ENCODE peak calls at places on chromosomes 13 and 19, in five cellular contexts. T, D, F, Q and W are unnamed samples.

GRCh38 chr19:45076029-45076850 is at the start of gene ZNF296:
- DNase-seq in F (peak; percentile 86), Q (peak; percentile 22), T (peak; percentile 79), D (peak; percentile 86), W (peak; percentile 84)

GRCh38 chr13:42078113-42078769 is 29.8 kb downstream of the DGKH start:
- DNase-seq in T (no peak), D (no peak), Q (no peak), F (no peak), W (no peak)

GRCh38 chr13:71240906-71241305 is 626.1 kb downstream of the DACH1 start:
- DNase-seq in Q (peak; percentile 38), D (no peak), T (no peak), F (peak; percentile 2), W (no peak)

GRCh38 chr19:32208060-32208459 is 137.3 kb upstream of the ZNF507 start:
- DNase-seq in F (no peak), Q (no peak), D (no peak), T (no peak), W (no peak)

GRCh38 chr19:23999821-24000610 is 85.3 kb downstream of the ZNF726 start:
- DNase-seq in D (no peak), F (no peak), Q (no peak), T (no peak), W (peak; percentile 57)

GRCh38 chr13:97211357-97211756 is 10.8 kb upstream of the MBNL2 start:
- DNase-seq in D (no peak), T (no peak), Q (peak; percentile 73), F (no peak), W (no peak)

GRCh38 chr19:9936151-9937000 is at the start of gene OLFM2:
- DNase-seq in T (no peak), Q (no peak), F (no peak), D (no peak), W (peak; percentile 41)

GRCh38 chr13:113061796-113062425 is 43.7 kb upstream of the F7 start:
- DNase-seq in F (no peak), D (no peak), T (no peak), Q (no peak), W (no peak)

GRCh38 chr13:59846845-59847620 is 316.7 kb downstream of the DIAPH3 start:
- DNase-seq in Q (peak; percentile 44), F (no peak), D (no peak), T (no peak), W (no peak)

GRCh38 chr13:26011996-26012688 is 39.7 kb downstream of the SHISA2 start:
- DNase-seq in F (no peak), D (peak; percentile 53), Q (no peak), T (no peak), W (no peak)

GRCh38 chr19:4370418-4371041 is 27.2 kb downstream of the MPND start:
- DNase-seq in T (no peak), Q (no peak), F (no peak), D (no peak), W (no peak)